ENCODE peak calls at places on chromosomes 1 and 21, in nine cellular contexts. One of them, this sample, is unnamed.

GRCh38 chr1:115641762-115642167 is at the start of gene VANGL1:
- DNase-seq in neuronal stem cell: peak; percentile 46
- DNase-seq in stomach: peak; percentile 81
- DNase-seq in heart left ventricle: peak; percentile 79
- DNase-seq in Karpas-422: no peak
- DNase-seq in tibial nerve: no peak
- DNase-seq in vagina: no peak
- DNase-seq in breast epithelium: no peak
- DNase-seq in astrocyte: peak; percentile 50
- DNase-seq in this sample: no peak

GRCh38 chr1:79396901-79397300 is 390.4 kb upstream of the ADGRL4 start:
- DNase-seq in neuronal stem cell: no peak
- DNase-seq in stomach: no peak
- DNase-seq in heart left ventricle: no peak
- DNase-seq in Karpas-422: no peak
- DNase-seq in tibial nerve: no peak
- DNase-seq in vagina: no peak
- DNase-seq in breast epithelium: no peak
- DNase-seq in astrocyte: no peak
- DNase-seq in this sample: no peak

GRCh38 chr1:150963535-150964489 is 10.8 kb downstream of the CERS2 start:
- DNase-seq in neuronal stem cell: no peak
- DNase-seq in stomach: no peak
- DNase-seq in heart left ventricle: no peak
- DNase-seq in Karpas-422: no peak
- DNase-seq in tibial nerve: no peak
- DNase-seq in vagina: no peak
- DNase-seq in breast epithelium: no peak
- DNase-seq in astrocyte: no peak
- DNase-seq in this sample: no peak

GRCh38 chr1:169768161-169768560 is 26.5 kb downstream of the METTL18 start:
- DNase-seq in neuronal stem cell: no peak
- DNase-seq in stomach: no peak
- DNase-seq in heart left ventricle: no peak
- DNase-seq in Karpas-422: no peak
- DNase-seq in tibial nerve: no peak
- DNase-seq in vagina: no peak
- DNase-seq in breast epithelium: no peak
- DNase-seq in astrocyte: no peak
- DNase-seq in this sample: no peak

GRCh38 chr1:208479435-208479834 is 235.3 kb upstream of the PLXNA2 start:
- DNase-seq in neuronal stem cell: no peak
- DNase-seq in stomach: no peak
- DNase-seq in heart left ventricle: no peak
- DNase-seq in Karpas-422: no peak
- DNase-seq in tibial nerve: no peak
- DNase-seq in vagina: no peak
- DNase-seq in breast epithelium: no peak
- DNase-seq in astrocyte: no peak
- DNase-seq in this sample: no peak

GRCh38 chr1:98103617-98104284 is 182.9 kb upstream of the DPYD start:
- DNase-seq in neuronal stem cell: no peak
- DNase-seq in stomach: no peak
- DNase-seq in heart left ventricle: no peak
- DNase-seq in Karpas-422: no peak
- DNase-seq in tibial nerve: no peak
- DNase-seq in vagina: no peak
- DNase-seq in breast epithelium: no peak
- DNase-seq in astrocyte: peak; percentile 18
- DNase-seq in this sample: no peak

GRCh38 chr1:85580046-85580411 is 532 bp upstream of the CCN1 start:
- DNase-seq in neuronal stem cell: no peak
- DNase-seq in stomach: no peak
- DNase-seq in heart left ventricle: no peak
- DNase-seq in Karpas-422: no peak
- DNase-seq in tibial nerve: no peak
- DNase-seq in vagina: no peak
- DNase-seq in breast epithelium: no peak
- DNase-seq in astrocyte: peak; percentile 84
- DNase-seq in this sample: no peak

GRCh38 chr1:32393832-32394140 is 455 bp downstream of the BSDC1 start:
- DNase-seq in neuronal stem cell: no peak
- DNase-seq in stomach: peak; percentile 59
- DNase-seq in heart left ventricle: peak; percentile 46
- DNase-seq in Karpas-422: peak; percentile 61
- DNase-seq in tibial nerve: no peak
- DNase-seq in vagina: no peak
- DNase-seq in breast epithelium: peak; percentile 74
- DNase-seq in astrocyte: no peak
- DNase-seq in this sample: peak; percentile 29

GRCh38 chr1:111556318-111557037 is 53.0 kb upstream of the ADORA3 start:
- DNase-seq in neuronal stem cell: no peak
- DNase-seq in stomach: no peak
- DNase-seq in heart left ventricle: no peak
- DNase-seq in Karpas-422: no peak
- DNase-seq in tibial nerve: no peak
- DNase-seq in vagina: no peak
- DNase-seq in breast epithelium: no peak
- DNase-seq in astrocyte: no peak
- DNase-seq in this sample: peak; percentile 24

GRCh38 chr1:38718031-38718430 is 141.5 kb downstream of the RRAGC start:
- DNase-seq in neuronal stem cell: no peak
- DNase-seq in stomach: no peak
- DNase-seq in heart left ventricle: no peak
- DNase-seq in Karpas-422: no peak
- DNase-seq in tibial nerve: no peak
- DNase-seq in vagina: no peak
- DNase-seq in breast epithelium: no peak
- DNase-seq in astrocyte: no peak
- DNase-seq in this sample: no peak

GRCh38 chr1:28466226-28466778 is 39.5 kb upstream of the RCC1 start:
- DNase-seq in neuronal stem cell: no peak
- DNase-seq in stomach: no peak
- DNase-seq in heart left ventricle: no peak
- DNase-seq in Karpas-422: no peak
- DNase-seq in tibial nerve: no peak
- DNase-seq in vagina: no peak
- DNase-seq in breast epithelium: no peak
- DNase-seq in astrocyte: no peak
- DNase-seq in this sample: no peak

GRCh38 chr1:184753608-184754478 is 815 bp downstream of the EDEM3 start:
- DNase-seq in neuronal stem cell: no peak
- DNase-seq in stomach: peak; percentile 45
- DNase-seq in heart left ventricle: peak; percentile 34
- DNase-seq in Karpas-422: peak; percentile 76
- DNase-seq in tibial nerve: no peak
- DNase-seq in vagina: no peak
- DNase-seq in breast epithelium: peak; percentile 55
- DNase-seq in astrocyte: peak; percentile 31
- DNase-seq in this sample: peak; percentile 57

GRCh38 chr1:184757406-184757805 is 2.7 kb upstream of the EDEM3 start:
- DNase-seq in neuronal stem cell: no peak
- DNase-seq in stomach: no peak
- DNase-seq in heart left ventricle: no peak
- DNase-seq in Karpas-422: no peak
- DNase-seq in tibial nerve: no peak
- DNase-seq in vagina: no peak
- DNase-seq in breast epithelium: no peak
- DNase-seq in astrocyte: no peak
- DNase-seq in this sample: no peak

GRCh38 chr1:184753093-184753492 is 1.6 kb downstream of the EDEM3 start:
- DNase-seq in neuronal stem cell: no peak
- DNase-seq in stomach: no peak
- DNase-seq in heart left ventricle: no peak
- DNase-seq in Karpas-422: no peak
- DNase-seq in tibial nerve: no peak
- DNase-seq in vagina: no peak
- DNase-seq in breast epithelium: no peak
- DNase-seq in astrocyte: no peak
- DNase-seq in this sample: no peak

GRCh38 chr1:184754479-184755225 is at the start of gene EDEM3:
- DNase-seq in neuronal stem cell: peak; percentile 99
- DNase-seq in stomach: peak; percentile 98
- DNase-seq in heart left ventricle: peak; percentile 100
- DNase-seq in Karpas-422: peak; percentile 99
- DNase-seq in tibial nerve: peak; percentile 93
- DNase-seq in vagina: peak; percentile 100
- DNase-seq in breast epithelium: peak; percentile 97
- DNase-seq in astrocyte: peak; percentile 99
- DNase-seq in this sample: peak; percentile 98

GRCh38 chr1:184755226-184756065 is 788 bp upstream of the EDEM3 start:
- DNase-seq in neuronal stem cell: no peak
- DNase-seq in stomach: no peak
- DNase-seq in heart left ventricle: no peak
- DNase-seq in Karpas-422: peak; percentile 64
- DNase-seq in tibial nerve: no peak
- DNase-seq in vagina: no peak
- DNase-seq in breast epithelium: no peak
- DNase-seq in astrocyte: peak; percentile 50
- DNase-seq in this sample: peak; percentile 33
- H3K27ac ChIP-seq in neuronal stem cell: peak overlapping the region; percentile 9
- H3K27ac ChIP-seq in stomach: peak overlapping the region; percentile 99
- H3K27ac ChIP-seq in heart left ventricle: peak overlapping the region; percentile 81
- H3K27ac ChIP-seq in Karpas-422: no peak overlapping the region
- H3K27ac ChIP-seq in tibial nerve: peak overlapping the region; percentile 88
- H3K27ac ChIP-seq in vagina: peak overlapping the region; percentile 82
- H3K27ac ChIP-seq in breast epithelium: peak overlapping the region; percentile 94
- H3K27ac ChIP-seq in astrocyte: peak overlapping the region; percentile 55
- H3K27ac ChIP-seq in this sample: no peak overlapping the region

GRCh38 chr21:26788783-26789182 is 56.4 kb downstream of the ADAMTS1 start:
- DNase-seq in neuronal stem cell: no peak
- DNase-seq in stomach: no peak
- DNase-seq in heart left ventricle: peak; percentile 74
- DNase-seq in Karpas-422: no peak
- DNase-seq in tibial nerve: no peak
- DNase-seq in vagina: no peak
- DNase-seq in breast epithelium: no peak
- DNase-seq in astrocyte: no peak
- DNase-seq in this sample: no peak
- H3K4me3 ChIP-seq in neuronal stem cell: no peak overlapping the region
- H3K4me3 ChIP-seq in stomach: no peak overlapping the region
- H3K4me3 ChIP-seq in heart left ventricle: no peak overlapping the region
- H3K4me3 ChIP-seq in Karpas-422: no peak overlapping the region
- H3K4me3 ChIP-seq in tibial nerve: no peak overlapping the region
- H3K4me3 ChIP-seq in vagina: no peak overlapping the region
- H3K4me3 ChIP-seq in breast epithelium: no peak overlapping the region
- H3K4me3 ChIP-seq in astrocyte: no peak overlapping the region
- H3K4me3 ChIP-seq in this sample: no peak overlapping the region

GRCh38 chr1:156874142-156874541 is 13.5 kb downstream of the NTRK1 start:
- DNase-seq in neuronal stem cell: no peak
- DNase-seq in stomach: no peak
- DNase-seq in heart left ventricle: no peak
- DNase-seq in Karpas-422: no peak
- DNase-seq in tibial nerve: no peak
- DNase-seq in vagina: no peak
- DNase-seq in breast epithelium: no peak
- DNase-seq in astrocyte: no peak
- DNase-seq in this sample: no peak
- H3K27ac ChIP-seq in neuronal stem cell: no peak overlapping the region
- H3K27ac ChIP-seq in stomach: no peak overlapping the region
- H3K27ac ChIP-seq in heart left ventricle: no peak overlapping the region
- H3K27ac ChIP-seq in Karpas-422: no peak overlapping the region
- H3K27ac ChIP-seq in tibial nerve: no peak overlapping the region
- H3K27ac ChIP-seq in vagina: no peak overlapping the region
- H3K27ac ChIP-seq in breast epithelium: no peak overlapping the region
- H3K27ac ChIP-seq in astrocyte: no peak overlapping the region
- H3K27ac ChIP-seq in this sample: no peak overlapping the region

GRCh38 chr1:9593147-9593491 is 4.4 kb downstream of the TMEM201 start:
- DNase-seq in neuronal stem cell: no peak
- DNase-seq in stomach: no peak
- DNase-seq in heart left ventricle: no peak
- DNase-seq in Karpas-422: no peak
- DNase-seq in tibial nerve: no peak
- DNase-seq in vagina: no peak
- DNase-seq in breast epithelium: no peak
- DNase-seq in astrocyte: no peak
- DNase-seq in this sample: no peak
- H3K4me3 ChIP-seq in neuronal stem cell: no peak overlapping the region
- H3K4me3 ChIP-seq in stomach: no peak overlapping the region
- H3K4me3 ChIP-seq in heart left ventricle: no peak overlapping the region
- H3K4me3 ChIP-seq in Karpas-422: peak overlapping the region; percentile 27
- H3K4me3 ChIP-seq in tibial nerve: no peak overlapping the region
- H3K4me3 ChIP-seq in vagina: no peak overlapping the region
- H3K4me3 ChIP-seq in breast epithelium: no peak overlapping the region
- H3K4me3 ChIP-seq in astrocyte: no peak overlapping the region
- H3K4me3 ChIP-seq in this sample: no peak overlapping the region

GRCh38 chr1:222171005-222171404 is 376.9 kb downstream of the HHIPL2 start:
- DNase-seq in neuronal stem cell: no peak
- DNase-seq in stomach: no peak
- DNase-seq in heart left ventricle: no peak
- DNase-seq in Karpas-422: peak; percentile 68
- DNase-seq in tibial nerve: no peak
- DNase-seq in vagina: no peak
- DNase-seq in breast epithelium: no peak
- DNase-seq in astrocyte: peak; percentile 41
- DNase-seq in this sample: peak; percentile 24
- H3K27ac ChIP-seq in neuronal stem cell: no peak overlapping the region
- H3K27ac ChIP-seq in stomach: no peak overlapping the region
- H3K27ac ChIP-seq in heart left ventricle: no peak overlapping the region
- H3K27ac ChIP-seq in Karpas-422: no peak overlapping the region
- H3K27ac ChIP-seq in tibial nerve: no peak overlapping the region
- H3K27ac ChIP-seq in vagina: no peak overlapping the region
- H3K27ac ChIP-seq in breast epithelium: no peak overlapping the region
- H3K27ac ChIP-seq in astrocyte: no peak overlapping the region
- H3K27ac ChIP-seq in this sample: no peak overlapping the region

DNA sequence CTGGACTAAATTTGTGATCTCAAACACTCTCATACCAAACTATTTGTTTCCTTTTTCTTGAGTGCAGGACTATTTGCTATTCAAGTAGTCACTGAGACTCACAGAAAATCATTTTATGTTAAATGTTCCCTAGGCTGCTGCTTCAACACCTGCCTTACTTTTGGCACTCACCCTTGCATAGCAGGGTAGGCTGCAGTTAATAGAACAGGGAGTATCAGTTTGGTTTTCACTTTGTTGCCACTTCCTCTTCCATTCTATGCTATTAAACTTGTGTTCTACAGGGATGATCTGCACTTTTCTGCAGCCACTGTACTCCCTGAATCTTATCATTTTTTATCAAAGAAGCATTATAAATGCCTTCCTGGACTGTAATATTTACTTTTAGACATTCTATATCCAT is 148.7 kb upstream of the PRMT6 start:
- DNase-seq in neuronal stem cell: no peak
- DNase-seq in stomach: no peak
- DNase-seq in heart left ventricle: no peak
- DNase-seq in Karpas-422: no peak
- DNase-seq in tibial nerve: no peak
- DNase-seq in vagina: no peak
- DNase-seq in breast epithelium: no peak
- DNase-seq in astrocyte: no peak
- DNase-seq in this sample: peak; percentile 88
- H3K4me3 ChIP-seq in neuronal stem cell: no peak overlapping the region
- H3K4me3 ChIP-seq in stomach: no peak overlapping the region
- H3K4me3 ChIP-seq in heart left ventricle: no peak overlapping the region
- H3K4me3 ChIP-seq in Karpas-422: no peak overlapping the region
- H3K4me3 ChIP-seq in tibial nerve: no peak overlapping the region
- H3K4me3 ChIP-seq in vagina: no peak overlapping the region
- H3K4me3 ChIP-seq in breast epithelium: no peak overlapping the region
- H3K4me3 ChIP-seq in astrocyte: no peak overlapping the region
- H3K4me3 ChIP-seq in this sample: peak overlapping the region; percentile 46

This sample was measured in OCI-LY7.